ENCODE peak calls at places on chromosome 4, in nine cellular contexts. F, N, L, H, A, P, Q, O and C are unnamed samples.

GRCh38 chr4:180486342-180486741 is 1756.9 kb upstream of the TENM3 start:
- DNase-seq in F (no peak), N (no peak), L (no peak), H (no peak), A (no peak), P (no peak), Q (no peak), O (no peak), C (no peak)

GRCh38 chr4:5863461-5864113 is 29.3 kb downstream of the CRMP1 start:
- DNase-seq in F (no peak), N (no peak), L (peak; percentile 98), H (peak; percentile 97), A (no peak), P (peak; percentile 86), Q (peak; percentile 87), O (peak; percentile 92), C (peak; percentile 76)

GRCh38 chr4:47577779-47578553 is 92.9 kb downstream of the ATP10D start:
- DNase-seq in F (no peak), N (no peak), L (peak; percentile 8), H (no peak), A (no peak), P (peak; percentile 85), Q (no peak), O (peak; percentile 3), C (peak; percentile 76)

GRCh38 chr4:134551348-134551747 is 349.8 kb upstream of the PABPC4L start:
- DNase-seq in F (no peak), N (no peak), L (no peak), H (no peak), A (no peak), P (no peak), Q (no peak), O (no peak), C (no peak)

GRCh38 chr4:10020871-10021676 is at the start of gene SLC2A9:
- DNase-seq in F (no peak), N (no peak), L (no peak), H (no peak), A (no peak), P (no peak), Q (no peak), O (no peak), C (no peak)

GRCh38 chr4:34771632-34772031 is 1472.7 kb downstream of the ARAP2 start:
- DNase-seq in F (no peak), N (no peak), L (no peak), H (no peak), A (no peak), P (no peak), Q (no peak), O (no peak), C (no peak)

GRCh38 chr4:38424171-38424871 is 239.7 kb upstream of the KLF3 start:
- DNase-seq in F (peak; percentile 37), N (no peak), L (no peak), H (no peak), A (no peak), P (no peak), Q (no peak), O (no peak), C (no peak)

GRCh38 chr4:1323635-1324442 is 23.2 kb upstream of the UVSSA start:
- DNase-seq in F (peak; percentile 16), N (no peak), L (peak; percentile 99), H (peak; percentile 99), A (no peak), P (peak; percentile 95), Q (no peak), O (peak; percentile 95), C (peak; percentile 77)

GRCh38 chr4:153115322-153116100 is 88.7 kb upstream of the TRIM2 start:
- DNase-seq in F (no peak), N (peak; percentile 63), L (peak; percentile 85), H (peak; percentile 82), A (peak; percentile 80), P (peak; percentile 66), Q (peak; percentile 68), O (no peak), C (peak; percentile 67)

GRCh38 chr4:182292657-182293056 is 49.5 kb downstream of the TENM3 start:
- DNase-seq in F (no peak), N (no peak), L (no peak), H (no peak), A (no peak), P (no peak), Q (no peak), O (no peak), C (no peak)

DNA sequence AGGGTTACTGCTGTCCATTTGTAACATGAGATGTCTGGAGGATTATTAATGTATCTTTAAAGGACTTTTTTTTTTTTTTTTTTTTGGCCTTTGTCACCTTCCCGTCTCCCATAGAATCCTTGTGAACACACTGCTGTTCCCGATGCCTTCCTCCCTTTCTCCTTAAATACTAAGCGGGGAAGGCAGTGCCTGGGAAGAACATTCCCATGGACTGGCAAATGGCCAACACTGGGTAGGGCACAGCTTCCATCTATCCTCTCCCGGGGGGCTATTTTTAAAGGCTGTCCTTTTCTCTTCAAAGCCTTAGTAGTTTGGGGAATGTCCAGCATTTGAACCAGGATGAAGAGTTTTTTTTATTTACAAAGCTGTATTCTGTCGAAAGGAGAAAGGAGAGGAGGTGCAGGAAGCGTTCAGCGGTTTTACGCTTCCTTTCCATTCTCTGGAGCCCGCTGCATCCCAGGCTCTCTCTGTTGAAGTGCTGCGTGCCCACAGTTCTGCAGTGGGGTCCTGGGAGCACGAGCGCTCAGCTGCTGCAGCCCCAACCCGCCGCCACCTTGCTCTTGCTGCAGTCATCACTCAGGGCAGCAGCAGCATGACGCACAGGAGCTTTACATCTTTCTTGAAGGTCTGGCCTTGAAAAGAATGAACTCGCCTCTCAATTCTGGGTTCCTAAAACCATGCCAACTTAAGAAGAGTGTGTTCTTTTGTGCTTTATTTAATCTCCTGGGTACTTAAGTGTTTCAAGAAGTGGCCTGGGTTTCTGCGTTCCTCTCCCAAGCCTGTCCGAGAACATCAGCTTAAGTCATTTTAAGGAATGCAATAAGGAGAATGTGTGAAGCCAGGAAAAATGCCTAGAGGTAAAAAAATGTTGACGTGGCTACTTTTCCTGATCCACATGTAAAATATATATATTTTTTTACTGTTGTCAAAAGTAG is 427.2 kb downstream of the MAPK10 start:
- DNase-seq in F (no peak), N (no peak), L (peak; percentile 72), H (peak; percentile 69), A (no peak), P (no peak), Q (peak; percentile 4), O (no peak), C (peak; percentile 78)
- H3K4me3 ChIP-seq in F (no peak overlapping the region), N (no peak overlapping the region), L (no peak overlapping the region), H (no peak overlapping the region), A (no peak overlapping the region), P (no peak overlapping the region), Q (no peak overlapping the region), O (peak overlapping the region; percentile 0), C (peak overlapping the region; percentile 21)

GRCh38 chr4:184624972-184625554 is 24.2 kb downstream of the CASP3 start:
- DNase-seq in F (no peak), N (no peak), L (no peak), H (no peak), A (no peak), P (no peak), Q (no peak), O (no peak), C (no peak)

GRCh38 chr4:184621518-184621917 is 27.7 kb downstream of the CASP3 start:
- DNase-seq in F (no peak), N (no peak), L (no peak), H (no peak), A (no peak), P (no peak), Q (no peak), O (no peak), C (no peak)

GRCh38 chr4:184616633-184617471 is 32.4 kb downstream of the CASP3 start:
- DNase-seq in F (no peak), N (no peak), L (no peak), H (no peak), A (no peak), P (no peak), Q (no peak), O (no peak), C (no peak)

GRCh38 chr4:184617611-184618196 is 31.5 kb downstream of the CASP3 start:
- DNase-seq in F (no peak), N (no peak), L (no peak), H (no peak), A (no peak), P (no peak), Q (no peak), O (no peak), C (no peak)

GRCh38 chr4:184620208-184620867 is 28.9 kb downstream of the CASP3 start:
- DNase-seq in F (no peak), N (no peak), L (no peak), H (no peak), A (no peak), P (no peak), Q (no peak), O (no peak), C (no peak)
- H3K4me3 ChIP-seq in F (no peak overlapping the region), N (no peak overlapping the region), L (no peak overlapping the region), H (no peak overlapping the region), A (no peak overlapping the region), P (no peak overlapping the region), Q (no peak overlapping the region), O (no peak overlapping the region), C (no peak overlapping the region)

GRCh38 chr4:23888421-23889319 is 1.2 kb downstream of the PPARGC1A start:
- DNase-seq in F (no peak), N (no peak), L (peak; percentile 69), H (peak; percentile 65), A (no peak), P (peak; percentile 17), Q (no peak), O (no peak), C (peak; percentile 16)
- H3K4me3 ChIP-seq in F (peak overlapping the region; percentile 2), N (no peak overlapping the region), L (peak overlapping the region; percentile 57), H (peak overlapping the region; percentile 67), A (no peak overlapping the region), P (peak overlapping the region; percentile 60), Q (peak overlapping the region; percentile 0), O (peak overlapping the region; percentile 49), C (peak overlapping the region; percentile 45)

DNA sequence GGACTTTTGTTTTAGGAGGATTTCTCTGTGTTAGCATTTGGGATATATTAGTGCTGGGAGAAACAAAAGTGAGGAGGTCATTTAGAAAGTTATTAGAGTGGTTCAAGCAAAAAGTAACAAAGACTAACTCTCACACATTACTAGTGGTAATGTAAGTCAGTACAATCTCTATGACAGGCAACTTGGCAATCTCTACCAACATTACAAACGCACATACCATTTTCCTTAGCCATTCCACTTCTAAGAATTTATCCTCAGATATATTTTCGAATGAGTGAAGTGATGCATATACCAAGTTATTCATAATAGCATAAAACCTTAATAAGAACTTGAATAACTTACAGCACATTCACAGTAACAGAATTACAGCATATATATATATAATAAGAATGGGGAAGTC is 146.2 kb downstream of the PRSS12 start:
- DNase-seq in F (no peak), N (no peak), L (peak; percentile 29), H (peak; percentile 12), A (no peak), P (no peak), Q (no peak), O (no peak), C (no peak)
- H3K4me3 ChIP-seq in F (no peak overlapping the region), N (no peak overlapping the region), L (no peak overlapping the region), H (no peak overlapping the region), A (no peak overlapping the region), P (no peak overlapping the region), Q (no peak overlapping the region), O (no peak overlapping the region), C (no peak overlapping the region)